ENCODE peak calls at places on chromosomes 12 and 14, in four cellular contexts. One of them, this sample, is unnamed.

GRCh38 chr12:124242529-124243065 is 52.3 kb upstream of the RFLNA start:
- DNase-seq in transverse colon: no peak
- DNase-seq in stomach: no peak
- DNase-seq in A549: no peak
- DNase-seq in this sample: no peak

GRCh38 chr12:3281588-3282150 is 204.5 kb downstream of the TSPAN9 start:
- DNase-seq in transverse colon: no peak
- DNase-seq in stomach: no peak
- DNase-seq in A549: no peak
- DNase-seq in this sample: no peak

GRCh38 chr14:81303258-81303935 is 82.6 kb upstream of the GTF2A1 start:
- DNase-seq in transverse colon: peak
- DNase-seq in stomach: peak
- DNase-seq in A549: peak
- DNase-seq in this sample: no peak

GRCh38 chr12:1213205-1213604 is 222.2 kb downstream of the ERC1 start:
- DNase-seq in transverse colon: no peak
- DNase-seq in stomach: no peak
- DNase-seq in A549: no peak
- DNase-seq in this sample: no peak

GRCh38 chr14:99519347-99519881 is 38.2 kb downstream of the CCNK start:
- DNase-seq in transverse colon: no peak
- DNase-seq in stomach: no peak
- DNase-seq in A549: no peak
- DNase-seq in this sample: no peak

GRCh38 chr12:77324763-77325468 is 259.5 kb upstream of the E2F7 start:
- DNase-seq in transverse colon: peak
- DNase-seq in stomach: peak
- DNase-seq in A549: peak
- DNase-seq in this sample: peak

GRCh38 chr12:131928765-131929529 is at the start of gene PUS1:
- DNase-seq in transverse colon: peak
- DNase-seq in stomach: peak
- DNase-seq in A549: peak
- DNase-seq in this sample: peak

GRCh38 chr12:54053625-54054441 is at the start of gene HOXC4:
- DNase-seq in transverse colon: peak
- DNase-seq in stomach: peak
- DNase-seq in A549: peak
- DNase-seq in this sample: no peak

GRCh38 chr12:131098178-131098981 is 144.7 kb downstream of the ADGRD1 start:
- DNase-seq in transverse colon: no peak
- DNase-seq in stomach: no peak
- DNase-seq in A549: no peak
- DNase-seq in this sample: no peak

GRCh38 chr12:78703820-78704525 is 160.6 kb upstream of the SYT1 start:
- DNase-seq in transverse colon: no peak
- DNase-seq in stomach: no peak
- DNase-seq in A549: peak
- DNase-seq in this sample: no peak

GRCh38 chr12:2692156-2692555 is 102.6 kb upstream of the FKBP4 start:
- DNase-seq in transverse colon: no peak
- DNase-seq in stomach: no peak
- DNase-seq in A549: no peak
- DNase-seq in this sample: no peak

GRCh38 chr12:47730341-47730744 is 5.1 kb upstream of the ENDOU start:
- DNase-seq in transverse colon: no peak
- DNase-seq in stomach: peak
- DNase-seq in A549: no peak
- DNase-seq in this sample: no peak

GRCh38 chr12:92543872-92544271 is 158.9 kb upstream of the PLEKHG7 start:
- DNase-seq in transverse colon: no peak
- DNase-seq in stomach: no peak
- DNase-seq in A549: no peak
- DNase-seq in this sample: no peak

GRCh38 chr12:52818376-52818775 is 4.5 kb upstream of the KRT4 start:
- DNase-seq in transverse colon: no peak
- DNase-seq in stomach: no peak
- DNase-seq in A549: no peak
- DNase-seq in this sample: no peak

GRCh38 chr12:29026419-29026818 is 122.7 kb upstream of the FAR2 start:
- DNase-seq in transverse colon: no peak
- DNase-seq in stomach: no peak
- DNase-seq in A549: no peak
- DNase-seq in this sample: no peak

GRCh38 chr12:17016116-17016864 is 410.3 kb upstream of the LMO3 start:
- DNase-seq in transverse colon: no peak
- DNase-seq in stomach: no peak
- DNase-seq in A549: no peak
- DNase-seq in this sample: no peak

GRCh38 chr12:81502912-81503695 is 256.0 kb downstream of the PPFIA2 start:
- DNase-seq in transverse colon: no peak
- DNase-seq in stomach: no peak
- DNase-seq in A549: peak
- DNase-seq in this sample: no peak

GRCh38 chr14:105945891-105946290 is 419.5 kb downstream of the TMEM121 start:
- DNase-seq in transverse colon: no peak
- DNase-seq in stomach: no peak
- DNase-seq in A549: peak
- DNase-seq in this sample: no peak

GRCh38 chr14:101294136-101294535 is 267.2 kb upstream of the DIO3 start:
- DNase-seq in transverse colon: no peak
- DNase-seq in stomach: no peak
- DNase-seq in A549: no peak
- DNase-seq in this sample: no peak

GRCh38 chr12:42099433-42099832 is 45.2 kb downstream of the GXYLT1 start:
- DNase-seq in transverse colon: no peak
- DNase-seq in stomach: no peak
- DNase-seq in A549: no peak
- DNase-seq in this sample: no peak

GRCh38 chr14:60648169-60648933 is 926 bp downstream of the SIX1 start:
- DNase-seq in transverse colon: no peak
- DNase-seq in stomach: no peak
- DNase-seq in A549: peak
- DNase-seq in this sample: no peak

GRCh38 chr14:56840221-56840620 is 29.9 kb upstream of the OTX2 start:
- DNase-seq in transverse colon: no peak
- DNase-seq in stomach: no peak
- DNase-seq in A549: no peak
- DNase-seq in this sample: no peak

GRCh38 chr14:56846970-56847928 is 37.0 kb upstream of the OTX2 start:
- DNase-seq in transverse colon: no peak
- DNase-seq in stomach: no peak
- DNase-seq in A549: no peak
- DNase-seq in this sample: no peak

GRCh38 chr14:56841611-56842010 is 31.3 kb upstream of the OTX2 start:
- DNase-seq in transverse colon: no peak
- DNase-seq in stomach: no peak
- DNase-seq in A549: no peak
- DNase-seq in this sample: no peak

DNA sequence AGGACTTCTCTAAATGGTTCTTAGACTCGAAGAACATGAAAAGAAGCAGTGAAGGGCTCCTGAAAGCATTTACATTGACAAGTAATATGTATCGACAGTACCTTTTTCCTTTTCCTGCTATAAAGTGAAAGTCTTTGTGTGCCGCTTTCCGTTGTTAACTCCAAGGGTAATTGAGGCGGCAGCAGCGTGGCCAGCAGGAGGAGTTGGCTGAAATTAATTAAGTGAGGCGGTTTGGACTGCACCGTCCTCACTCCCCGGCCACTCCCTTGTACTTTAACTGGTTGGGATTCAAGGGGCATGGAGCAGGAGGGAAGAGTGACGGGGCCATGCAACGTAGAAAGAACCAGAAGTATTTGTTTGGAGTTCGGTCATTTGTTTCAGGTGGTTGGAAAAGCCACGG is 34.3 kb upstream of the OTX2 start:
- DNase-seq in transverse colon: no peak
- DNase-seq in stomach: no peak
- DNase-seq in A549: no peak
- DNase-seq in this sample: no peak
- TF ChIP-seq CTCF in transverse colon: no peak
- TF ChIP-seq CTCF in stomach: no peak
- TF ChIP-seq CTCF in A549: no peak
- TF ChIP-seq CTCF in this sample: no peak

DNA sequence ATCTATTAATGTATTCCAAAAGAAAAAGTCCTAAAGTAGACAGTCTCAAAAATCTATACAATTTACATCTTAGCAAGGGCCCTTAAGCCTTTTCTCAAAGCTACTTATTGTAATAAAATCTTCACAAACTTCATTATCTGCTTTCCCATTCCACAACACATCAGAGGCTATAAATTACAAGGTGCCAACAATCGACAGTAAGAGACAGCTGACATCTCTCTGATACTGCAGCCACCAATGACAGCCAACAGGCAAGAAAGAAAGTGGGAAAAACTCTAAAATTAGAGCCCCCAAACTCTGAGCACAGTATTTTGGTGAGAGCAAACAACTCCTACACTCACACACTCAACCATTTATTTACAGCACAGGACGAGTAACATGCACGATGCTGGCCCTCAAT is 2.2 kb downstream of the ANGEL1 start:
- DNase-seq in transverse colon: no peak
- DNase-seq in stomach: no peak
- DNase-seq in A549: no peak
- DNase-seq in this sample: no peak
- TF ChIP-seq EP300 in transverse colon: no peak
- TF ChIP-seq EP300 in stomach: no peak
- TF ChIP-seq EP300 in A549: no peak
- TF ChIP-seq EP300 in this sample: no peak

DNA sequence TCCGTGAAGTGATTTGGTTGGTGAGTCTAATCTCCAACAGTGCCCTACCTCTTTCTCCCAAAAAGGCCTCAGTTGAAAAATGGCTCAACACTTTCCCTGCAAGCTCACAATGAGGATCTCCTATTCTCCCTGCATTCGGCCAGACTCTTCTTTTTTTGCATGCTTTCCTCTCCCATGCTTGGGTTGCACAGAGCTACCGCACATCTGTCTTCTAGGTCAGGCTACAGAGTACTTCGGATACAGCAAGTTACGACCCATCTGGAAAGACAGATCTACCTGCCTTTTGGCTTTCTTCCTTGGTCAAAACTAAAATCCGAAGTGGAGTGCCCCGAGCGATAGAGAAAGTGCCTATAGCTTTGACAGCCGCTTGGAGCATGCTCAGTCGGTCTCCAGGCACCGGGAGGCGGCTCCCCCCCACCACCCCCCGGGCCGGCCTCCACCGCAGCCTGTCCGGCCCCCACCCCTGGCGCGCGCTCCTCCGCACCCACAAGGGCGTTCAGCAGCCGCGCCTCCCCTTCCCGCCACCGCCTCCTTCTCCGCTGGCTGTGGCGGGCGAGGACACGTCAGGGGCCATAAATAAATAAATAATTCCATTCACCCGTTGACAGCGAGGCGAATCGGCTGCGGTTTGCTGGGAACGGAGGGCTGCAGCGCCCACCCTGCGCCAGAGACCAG is at the start of gene SLC16A7:
- DNase-seq in transverse colon: peak
- DNase-seq in stomach: peak
- DNase-seq in A549: peak
- DNase-seq in this sample: peak
- TF ChIP-seq POLR2A in transverse colon: no peak
- TF ChIP-seq POLR2A in stomach: peak
- TF ChIP-seq POLR2A in A549: no peak
- TF ChIP-seq POLR2A in this sample: no peak

GRCh38 chr14:70955543-70956480 is 48.6 kb downstream of the PCNX1 start:
- DNase-seq in transverse colon: no peak
- DNase-seq in stomach: no peak
- DNase-seq in A549: peak
- DNase-seq in this sample: no peak
- TF ChIP-seq CTCF in transverse colon: peak
- TF ChIP-seq CTCF in stomach: no peak
- TF ChIP-seq CTCF in A549: peak
- TF ChIP-seq CTCF in this sample: peak

GRCh38 chr12:93925585-93925984 is 222.8 kb upstream of the PLXNC1 start:
- DNase-seq in transverse colon: no peak
- DNase-seq in stomach: no peak
- DNase-seq in A549: no peak
- DNase-seq in this sample: no peak

GRCh38 chr12:93922583-93923006 is 225.8 kb upstream of the PLXNC1 start:
- DNase-seq in transverse colon: no peak
- DNase-seq in stomach: no peak
- DNase-seq in A549: peak
- DNase-seq in this sample: no peak

GRCh38 chr12:93921511-93921910 is 226.9 kb upstream of the PLXNC1 start:
- DNase-seq in transverse colon: no peak
- DNase-seq in stomach: no peak
- DNase-seq in A549: peak
- DNase-seq in this sample: no peak

GRCh38 chr12:93926237-93926636 is 222.1 kb upstream of the PLXNC1 start:
- DNase-seq in transverse colon: no peak
- DNase-seq in stomach: no peak
- DNase-seq in A549: no peak
- DNase-seq in this sample: no peak

GRCh38 chr12:93924367-93924766 is 224.0 kb upstream of the PLXNC1 start:
- DNase-seq in transverse colon: no peak
- DNase-seq in stomach: no peak
- DNase-seq in A549: no peak
- DNase-seq in this sample: no peak
- TF ChIP-seq EP300 in transverse colon: no peak
- TF ChIP-seq EP300 in stomach: no peak
- TF ChIP-seq EP300 in A549: no peak
- TF ChIP-seq EP300 in this sample: no peak